ENCODE peak calls at places on chromosome 21, in nine cellular contexts. One of them, this sample, is unnamed.

GRCh38 chr21:46055863-46056281 is 42.0 kb upstream of the COL6A2 start:
- DNase-seq in NCI-H1105: no peak
- DNase-seq in sciatic nerve: peak
- DNase-seq in choroid plexus epithelial cell: no peak
- DNase-seq in ovary: peak
- DNase-seq in activated CD8-positive, alpha-beta T cell treated with anti-CD3 and anti-CD28 coated beads for 36 hours: no peak
- DNase-seq in activated CD4-positive, alpha-beta T cell treated with anti-CD3 and anti-CD28 coated beads, Interleukin-2, amount 10 ng/mL, durations not matched to agents 7 days and 5 days: no peak
- DNase-seq in substantia nigra: no peak
- DNase-seq in neural progenitor cell: no peak
- DNase-seq in this sample: peak

GRCh38 chr21:45277101-45278045 is 10.3 kb downstream of the POFUT2 start:
- DNase-seq in ovary: peak
- DNase-seq in activated CD4-positive, alpha-beta T cell treated with anti-CD3 and anti-CD28 coated beads, Interleukin-2, amount 10 ng/mL, durations not matched to agents 7 days and 5 days: no peak
- DNase-seq in choroid plexus epithelial cell: no peak
- DNase-seq in neural progenitor cell: no peak
- DNase-seq in substantia nigra: no peak
- DNase-seq in sciatic nerve: peak
- DNase-seq in NCI-H1105: no peak
- DNase-seq in activated CD8-positive, alpha-beta T cell treated with anti-CD3 and anti-CD28 coated beads for 36 hours: no peak
- DNase-seq in this sample: peak

GRCh38 chr21:39869141-39869818 is 2.0 kb downstream of the PCP4 start:
- DNase-seq in ovary: no peak
- DNase-seq in activated CD4-positive, alpha-beta T cell treated with anti-CD3 and anti-CD28 coated beads, Interleukin-2, amount 10 ng/mL, durations not matched to agents 7 days and 5 days: no peak
- DNase-seq in activated CD8-positive, alpha-beta T cell treated with anti-CD3 and anti-CD28 coated beads for 36 hours: no peak
- DNase-seq in choroid plexus epithelial cell: no peak
- DNase-seq in sciatic nerve: no peak
- DNase-seq in neural progenitor cell: no peak
- DNase-seq in substantia nigra: no peak
- DNase-seq in NCI-H1105: peak
- DNase-seq in this sample: no peak

GRCh38 chr21:45309069-45309521 is 21.4 kb upstream of the POFUT2 start:
- DNase-seq in substantia nigra: no peak
- DNase-seq in NCI-H1105: no peak
- DNase-seq in choroid plexus epithelial cell: peak
- DNase-seq in activated CD4-positive, alpha-beta T cell treated with anti-CD3 and anti-CD28 coated beads, Interleukin-2, amount 10 ng/mL, durations not matched to agents 7 days and 5 days: peak
- DNase-seq in ovary: peak
- DNase-seq in activated CD8-positive, alpha-beta T cell treated with anti-CD3 and anti-CD28 coated beads for 36 hours: peak
- DNase-seq in neural progenitor cell: peak
- DNase-seq in sciatic nerve: peak
- DNase-seq in this sample: peak

GRCh38 chr21:45439171-45439872 is 34.4 kb downstream of the COL18A1 start:
- DNase-seq in activated CD8-positive, alpha-beta T cell treated with anti-CD3 and anti-CD28 coated beads for 36 hours: peak
- DNase-seq in choroid plexus epithelial cell: peak
- DNase-seq in NCI-H1105: peak
- DNase-seq in ovary: peak
- DNase-seq in substantia nigra: peak
- DNase-seq in activated CD4-positive, alpha-beta T cell treated with anti-CD3 and anti-CD28 coated beads, Interleukin-2, amount 10 ng/mL, durations not matched to agents 7 days and 5 days: peak
- DNase-seq in sciatic nerve: peak
- DNase-seq in neural progenitor cell: peak
- DNase-seq in this sample: peak

GRCh38 chr21:34833465-34833864 is 164.7 kb downstream of the CLIC6 start:
- DNase-seq in activated CD8-positive, alpha-beta T cell treated with anti-CD3 and anti-CD28 coated beads for 36 hours: no peak
- DNase-seq in activated CD4-positive, alpha-beta T cell treated with anti-CD3 and anti-CD28 coated beads, Interleukin-2, amount 10 ng/mL, durations not matched to agents 7 days and 5 days: no peak
- DNase-seq in substantia nigra: no peak
- DNase-seq in NCI-H1105: no peak
- DNase-seq in ovary: no peak
- DNase-seq in sciatic nerve: no peak
- DNase-seq in neural progenitor cell: no peak
- DNase-seq in choroid plexus epithelial cell: no peak
- DNase-seq in this sample: no peak

GRCh38 chr21:35041122-35041521 is 8.0 kb downstream of the RUNX1 start:
- DNase-seq in substantia nigra: no peak
- DNase-seq in choroid plexus epithelial cell: no peak
- DNase-seq in ovary: no peak
- DNase-seq in neural progenitor cell: no peak
- DNase-seq in activated CD8-positive, alpha-beta T cell treated with anti-CD3 and anti-CD28 coated beads for 36 hours: no peak
- DNase-seq in NCI-H1105: no peak
- DNase-seq in activated CD4-positive, alpha-beta T cell treated with anti-CD3 and anti-CD28 coated beads, Interleukin-2, amount 10 ng/mL, durations not matched to agents 7 days and 5 days: no peak
- DNase-seq in sciatic nerve: no peak
- DNase-seq in this sample: no peak

GRCh38 chr21:45998276-45998701 is 16.7 kb downstream of the COL6A1 start:
- DNase-seq in substantia nigra: no peak
- DNase-seq in choroid plexus epithelial cell: no peak
- DNase-seq in activated CD4-positive, alpha-beta T cell treated with anti-CD3 and anti-CD28 coated beads, Interleukin-2, amount 10 ng/mL, durations not matched to agents 7 days and 5 days: no peak
- DNase-seq in ovary: peak
- DNase-seq in neural progenitor cell: no peak
- DNase-seq in sciatic nerve: peak
- DNase-seq in activated CD8-positive, alpha-beta T cell treated with anti-CD3 and anti-CD28 coated beads for 36 hours: peak
- DNase-seq in NCI-H1105: no peak
- DNase-seq in this sample: no peak

GRCh38 chr21:32499249-32500055 is 85.9 kb downstream of the TCP10L start:
- DNase-seq in activated CD8-positive, alpha-beta T cell treated with anti-CD3 and anti-CD28 coated beads for 36 hours: no peak
- DNase-seq in sciatic nerve: no peak
- DNase-seq in ovary: no peak
- DNase-seq in substantia nigra: no peak
- DNase-seq in neural progenitor cell: peak
- DNase-seq in activated CD4-positive, alpha-beta T cell treated with anti-CD3 and anti-CD28 coated beads, Interleukin-2, amount 10 ng/mL, durations not matched to agents 7 days and 5 days: no peak
- DNase-seq in choroid plexus epithelial cell: peak
- DNase-seq in NCI-H1105: no peak
- DNase-seq in this sample: no peak

GRCh38 chr21:21034046-21034445 is 35.8 kb downstream of the NCAM2 start:
- DNase-seq in substantia nigra: no peak
- DNase-seq in choroid plexus epithelial cell: no peak
- DNase-seq in ovary: no peak
- DNase-seq in NCI-H1105: no peak
- DNase-seq in neural progenitor cell: no peak
- DNase-seq in sciatic nerve: no peak
- DNase-seq in activated CD8-positive, alpha-beta T cell treated with anti-CD3 and anti-CD28 coated beads for 36 hours: no peak
- DNase-seq in activated CD4-positive, alpha-beta T cell treated with anti-CD3 and anti-CD28 coated beads, Interleukin-2, amount 10 ng/mL, durations not matched to agents 7 days and 5 days: no peak
- DNase-seq in this sample: no peak

GRCh38 chr21:26909972-26910371 is 56.9 kb downstream of the ADAMTS5 start:
- DNase-seq in choroid plexus epithelial cell: peak
- DNase-seq in neural progenitor cell: peak
- DNase-seq in ovary: no peak
- DNase-seq in NCI-H1105: no peak
- DNase-seq in sciatic nerve: no peak
- DNase-seq in activated CD4-positive, alpha-beta T cell treated with anti-CD3 and anti-CD28 coated beads, Interleukin-2, amount 10 ng/mL, durations not matched to agents 7 days and 5 days: no peak
- DNase-seq in substantia nigra: no peak
- DNase-seq in activated CD8-positive, alpha-beta T cell treated with anti-CD3 and anti-CD28 coated beads for 36 hours: no peak
- DNase-seq in this sample: no peak

GRCh38 chr21:29376556-29376955 is 77.8 kb downstream of the BACH1 start:
- DNase-seq in choroid plexus epithelial cell: peak
- DNase-seq in sciatic nerve: peak
- DNase-seq in ovary: peak
- DNase-seq in substantia nigra: no peak
- DNase-seq in neural progenitor cell: peak
- DNase-seq in NCI-H1105: peak
- DNase-seq in activated CD8-positive, alpha-beta T cell treated with anti-CD3 and anti-CD28 coated beads for 36 hours: peak
- DNase-seq in activated CD4-positive, alpha-beta T cell treated with anti-CD3 and anti-CD28 coated beads, Interleukin-2, amount 10 ng/mL, durations not matched to agents 7 days and 5 days: peak
- DNase-seq in this sample: peak

GRCh38 chr21:37164742-37165141 is 91.7 kb downstream of the TTC3 start:
- DNase-seq in substantia nigra: no peak
- DNase-seq in NCI-H1105: no peak
- DNase-seq in activated CD8-positive, alpha-beta T cell treated with anti-CD3 and anti-CD28 coated beads for 36 hours: no peak
- DNase-seq in activated CD4-positive, alpha-beta T cell treated with anti-CD3 and anti-CD28 coated beads, Interleukin-2, amount 10 ng/mL, durations not matched to agents 7 days and 5 days: no peak
- DNase-seq in choroid plexus epithelial cell: peak
- DNase-seq in ovary: no peak
- DNase-seq in neural progenitor cell: no peak
- DNase-seq in sciatic nerve: no peak
- DNase-seq in this sample: no peak

GRCh38 chr21:41776778-41777177 is 9.9 kb upstream of the RIPK4 start:
- DNase-seq in activated CD8-positive, alpha-beta T cell treated with anti-CD3 and anti-CD28 coated beads for 36 hours: no peak
- DNase-seq in ovary: no peak
- DNase-seq in NCI-H1105: no peak
- DNase-seq in choroid plexus epithelial cell: no peak
- DNase-seq in substantia nigra: no peak
- DNase-seq in activated CD4-positive, alpha-beta T cell treated with anti-CD3 and anti-CD28 coated beads, Interleukin-2, amount 10 ng/mL, durations not matched to agents 7 days and 5 days: no peak
- DNase-seq in neural progenitor cell: no peak
- DNase-seq in sciatic nerve: no peak
- DNase-seq in this sample: no peak

GRCh38 chr21:45607021-45607921 is 36.3 kb upstream of the PCBP3 start:
- DNase-seq in substantia nigra: no peak
- DNase-seq in choroid plexus epithelial cell: peak
- DNase-seq in activated CD4-positive, alpha-beta T cell treated with anti-CD3 and anti-CD28 coated beads, Interleukin-2, amount 10 ng/mL, durations not matched to agents 7 days and 5 days: no peak
- DNase-seq in NCI-H1105: no peak
- DNase-seq in sciatic nerve: peak
- DNase-seq in ovary: no peak
- DNase-seq in activated CD8-positive, alpha-beta T cell treated with anti-CD3 and anti-CD28 coated beads for 36 hours: peak
- DNase-seq in neural progenitor cell: no peak
- DNase-seq in this sample: no peak

GRCh38 chr21:41965045-41965444 is 11.2 kb upstream of the C2CD2 start:
- DNase-seq in choroid plexus epithelial cell: no peak
- DNase-seq in activated CD4-positive, alpha-beta T cell treated with anti-CD3 and anti-CD28 coated beads, Interleukin-2, amount 10 ng/mL, durations not matched to agents 7 days and 5 days: no peak
- DNase-seq in substantia nigra: no peak
- DNase-seq in activated CD8-positive, alpha-beta T cell treated with anti-CD3 and anti-CD28 coated beads for 36 hours: no peak
- DNase-seq in ovary: no peak
- DNase-seq in NCI-H1105: no peak
- DNase-seq in sciatic nerve: no peak
- DNase-seq in neural progenitor cell: no peak
- DNase-seq in this sample: no peak

GRCh38 chr21:44440241-44441040 is 14.9 kb upstream of the LRRC3 start:
- DNase-seq in sciatic nerve: no peak
- DNase-seq in ovary: no peak
- DNase-seq in activated CD8-positive, alpha-beta T cell treated with anti-CD3 and anti-CD28 coated beads for 36 hours: no peak
- DNase-seq in NCI-H1105: no peak
- DNase-seq in choroid plexus epithelial cell: no peak
- DNase-seq in substantia nigra: no peak
- DNase-seq in activated CD4-positive, alpha-beta T cell treated with anti-CD3 and anti-CD28 coated beads, Interleukin-2, amount 10 ng/mL, durations not matched to agents 7 days and 5 days: no peak
- DNase-seq in neural progenitor cell: no peak
- DNase-seq in this sample: peak

This sample was measured in lower lobe of right lung.